ENCODE peak calls at places on chromosomes 5 and 9, in five cellular contexts. W, A, N, Q and L are unnamed samples.

GRCh38 chr5:175378444-175379028 is 65.4 kb downstream of the DRD1 start:
- DNase-seq in W (no peak), A (no peak), N (no peak), Q (no peak), L (no peak)

GRCh38 chr9:72315089-72315509 is 49.9 kb downstream of the ZFAND5 start:
- DNase-seq in W (peak; percentile 57), A (peak; percentile 60), N (peak; percentile 76), Q (peak; percentile 58), L (peak; percentile 88)

GRCh38 chr9:79353856-79354520 is 217.8 kb upstream of the TLE4 start:
- DNase-seq in W (no peak), A (no peak), N (no peak), Q (no peak), L (no peak)

GRCh38 chr5:132264546-132265335 is 7.2 kb downstream of the PDLIM4 start:
- DNase-seq in W (no peak), A (peak; percentile 25), N (no peak), Q (no peak), L (no peak)

GRCh38 chr9:88379352-88379751 is 8.9 kb upstream of the SPIN1 start:
- DNase-seq in W (no peak), A (no peak), N (no peak), Q (no peak), L (no peak)

GRCh38 chr5:151030377-151030776 is 10.0 kb downstream of the GPX3 start:
- DNase-seq in W (no peak), A (no peak), N (peak; percentile 95), Q (peak; percentile 53), L (peak; percentile 96)

GRCh38 chr5:10836991-10837390 is 76.0 kb upstream of the DAP start:
- DNase-seq in W (no peak), A (no peak), N (no peak), Q (no peak), L (no peak)

GRCh38 chr5:112793201-112793600 is 55.5 kb downstream of the APC start:
- DNase-seq in W (no peak), A (no peak), N (no peak), Q (no peak), L (no peak)

GRCh38 chr5:181035991-181036815 is 3.9 kb upstream of the BTNL9 start:
- DNase-seq in W (no peak), A (no peak), N (no peak), Q (no peak), L (no peak)

GRCh38 chr9:27572566-27572917 is 739 bp downstream of the C9orf72 start:
- DNase-seq in W (no peak), A (peak; percentile 62), N (peak; percentile 58), Q (peak; percentile 64), L (peak; percentile 81)

GRCh38 chr9:137968235-137968634 is 90.7 kb downstream of the CACNA1B start:
- DNase-seq in W (no peak), A (peak; percentile 27), N (no peak), Q (no peak), L (peak; percentile 61)

GRCh38 chr9:134712922-134713321 is 71.3 kb downstream of the COL5A1 start:
- DNase-seq in W (no peak), A (no peak), N (peak; percentile 37), Q (no peak), L (peak; percentile 90)

GRCh38 chr9:132645306-132645705 is 24.5 kb downstream of the DDX31 start:
- DNase-seq in W (no peak), A (no peak), N (no peak), Q (no peak), L (no peak)

GRCh38 chr5:171984748-171985419 is 21.6 kb downstream of the FBXW11 start:
- DNase-seq in W (no peak), A (no peak), N (no peak), Q (no peak), L (no peak)

GRCh38 chr9:34505370-34506120 is 17.2 kb downstream of the ENHO start:
- DNase-seq in W (no peak), A (peak; percentile 31), N (no peak), Q (no peak), L (peak; percentile 32)

GRCh38 chr9:112898872-112899281 is 8.2 kb upstream of the SLC46A2 start:
- DNase-seq in W (no peak), A (no peak), N (no peak), Q (no peak), L (no peak)

GRCh38 chr5:109410389-109411174 is 808 bp upstream of the PJA2 start:
- DNase-seq in W (peak; percentile 86), A (peak; percentile 81), N (peak; percentile 76), Q (peak; percentile 87), L (peak; percentile 89)

GRCh38 chr5:35799751-35800150 is 56.9 kb upstream of the IL7R start:
- DNase-seq in W (no peak), A (no peak), N (no peak), Q (no peak), L (no peak)

GRCh38 chr9:16154570-16155078 is 601.8 kb downstream of the CCDC171 start:
- DNase-seq in W (peak; percentile 75), A (no peak), N (no peak), Q (peak; percentile 43), L (no peak)

GRCh38 chr5:174311531-174312269 is 266.2 kb downstream of the NSG2 start:
- DNase-seq in W (peak; percentile 77), A (peak; percentile 69), N (peak; percentile 41), Q (peak; percentile 64), L (no peak)

GRCh38 chr5:88786217-88786560 is 96.8 kb downstream of the MEF2C start:
- DNase-seq in W (no peak), A (no peak), N (no peak), Q (no peak), L (no peak)

GRCh38 chr5:68261174-68262021 is 45.8 kb downstream of the PIK3R1 start:
- DNase-seq in W (no peak), A (no peak), N (no peak), Q (no peak), L (no peak)

GRCh38 chr5:36507332-36507952 is 99.0 kb upstream of the SLC1A3 start:
- DNase-seq in W (peak; percentile 68), A (peak; percentile 80), N (peak; percentile 56), Q (peak; percentile 77), L (peak; percentile 88)

GRCh38 chr5:113488645-113489184 is 462 bp upstream of the MCC start:
- DNase-seq in W (no peak), A (no peak), N (no peak), Q (no peak), L (no peak)

GRCh38 chr5:154753792-154754191 is 1.4 kb upstream of the LARP1 start:
- DNase-seq in W (no peak), A (no peak), N (peak; percentile 90), Q (peak; percentile 62), L (peak; percentile 96)

GRCh38 chr9:109914280-109915027 is 134.5 kb downstream of the PALM2AKAP2 start:
- DNase-seq in W (no peak), A (no peak), N (no peak), Q (peak; percentile 22), L (no peak)

GRCh38 chr5:102823441-102823874 is 68.4 kb downstream of the PAM start:
- DNase-seq in W (no peak), A (no peak), N (no peak), Q (no peak), L (no peak)

GRCh38 chr5:67404261-67405100 is 207.9 kb upstream of the CD180 start:
- DNase-seq in W (no peak), A (no peak), N (no peak), Q (no peak), L (no peak)

GRCh38 chr5:14239951-14240350 is 96.8 kb downstream of the TRIO start:
- DNase-seq in W (no peak), A (no peak), N (no peak), Q (no peak), L (no peak)

GRCh38 chr5:60841361-60841760 is 2.7 kb downstream of the ELOVL7 start:
- DNase-seq in W (no peak), A (no peak), N (no peak), Q (no peak), L (no peak)

GRCh38 chr5:60846298-60846697 is 2.2 kb upstream of the ELOVL7 start:
- DNase-seq in W (no peak), A (no peak), N (no peak), Q (no peak), L (no peak)

GRCh38 chr5:60843693-60844428 is at the start of gene ELOVL7:
- DNase-seq in W (peak; percentile 93), A (peak; percentile 63), N (no peak), Q (peak; percentile 87), L (no peak)

GRCh38 chr5:60844429-60844890 is 391 bp upstream of the ELOVL7 start:
- DNase-seq in W (no peak), A (no peak), N (no peak), Q (no peak), L (no peak)

GRCh38 chr5:60842859-60843692 is 993 bp downstream of the ELOVL7 start:
- DNase-seq in W (peak; percentile 67), A (no peak), N (no peak), Q (peak; percentile 28), L (no peak)
- TF ChIP-seq POLR2A in W (no peak), A (no peak), N (no peak), Q (no peak), L (no peak)

GRCh38 chr5:123287881-123288280 is 135.3 kb downstream of the CEP120 start:
- DNase-seq in W (no peak), A (no peak), N (no peak), Q (no peak), L (no peak)
- TF ChIP-seq POLR2A in W (no peak), A (no peak), N (no peak), Q (no peak), L (no peak)

DNA sequence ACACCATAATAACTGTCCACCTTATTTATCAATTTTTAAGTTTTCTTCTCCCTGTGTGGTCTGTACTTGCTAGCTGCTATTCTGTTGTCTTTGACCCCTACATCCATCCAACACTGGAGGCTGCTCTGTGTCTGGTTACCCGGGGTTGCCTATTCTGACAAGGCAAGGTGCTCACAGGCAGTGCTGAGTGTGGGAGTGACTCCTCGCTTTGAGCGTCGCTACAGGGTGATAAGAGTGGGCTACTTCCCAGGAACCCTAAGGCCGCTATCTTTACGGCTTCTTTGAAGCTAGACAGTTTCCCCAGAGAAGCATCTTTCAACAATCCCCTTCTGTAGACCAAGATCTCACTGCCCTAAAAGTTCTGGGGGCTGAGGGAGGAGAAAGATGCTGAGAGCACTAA is 35.3 kb downstream of the NSUN2 start:
- DNase-seq in W (no peak), A (no peak), N (no peak), Q (no peak), L (no peak)
- TF ChIP-seq POLR2A in W (no peak), A (no peak), N (no peak), Q (no peak), L (no peak)

GRCh38 chr9:8880031-8880430 is 1080.5 kb upstream of the DMAC1 start:
- DNase-seq in W (no peak), A (no peak), N (no peak), Q (no peak), L (no peak)
- TF ChIP-seq POLR2A in W (no peak), A (no peak), N (no peak), Q (no peak), L (no peak)

GRCh38 chr9:97940233-97940632 is 2.3 kb upstream of the HEMGN start:
- DNase-seq in W (no peak), A (no peak), N (no peak), Q (no peak), L (no peak)
- TF ChIP-seq POLR2A in W (no peak), A (no peak), N (no peak), Q (no peak), L (no peak)